ENCODE peak calls at places on chromosomes 7 and 10, in four cellular contexts. P, K, U and L are unnamed samples.
A peak's percentile ranks its signal among the peaks of the same experiment; 100 is the strongest.

GRCh38 chr10:62084434-62084833 is 182.9 kb downstream of the ARID5B start:
- DNase-seq in P (no peak), U (no peak), K (no peak), L (no peak)

GRCh38 chr7:147474862-147475261 is 1115.7 kb upstream of the C7orf33 start:
- DNase-seq in U (no peak), K (no peak), P (no peak), L (no peak)

GRCh38 chr7:135759537-135759936 is 10.9 kb upstream of the FAM180A start:
- DNase-seq in U (no peak), P (no peak), K (no peak), L (no peak)

GRCh38 chr7:49822862-49823261 is 49.4 kb downstream of the VWC2 start:
- DNase-seq in P (no peak), U (no peak), K (no peak), L (no peak)

GRCh38 chr7:47559306-47560220 is 22.3 kb downstream of the TNS3 start:
- DNase-seq in U (no peak), P (no peak), K (no peak), L (no peak)

GRCh38 chr7:50418526-50418925 is 31.6 kb downstream of the FIGNL1 start:
- DNase-seq in K (no peak), P (no peak), U (no peak), L (no peak)

GRCh38 chr10:8615118-8615517 is 560.6 kb downstream of the GATA3 start:
- DNase-seq in K (no peak), U (no peak), P (no peak), L (no peak)

GRCh38 chr10:17214486-17214885 is 13.0 kb upstream of the TRDMT1 start:
- DNase-seq in U (no peak), P (no peak), K (no peak), L (no peak)

GRCh38 chr7:82017334-82017943 is 247.6 kb upstream of the HGF start:
- DNase-seq in P (no peak), K (peak; percentile 32), U (no peak), L (peak; percentile 54)

GRCh38 chr7:139358541-139359365 is 941 bp upstream of the LUC7L2 start:
- DNase-seq in K (peak; percentile 21), U (peak; percentile 43), P (no peak), L (peak; percentile 72)

GRCh38 chr10:119365773-119366640 is 158.6 kb downstream of the GRK5 start:
- DNase-seq in P (no peak), U (no peak), K (no peak), L (no peak)

GRCh38 chr7:96187735-96188622 is 133.9 kb downstream of the SLC25A13 start:
- DNase-seq in P (no peak), U (no peak), K (no peak), L (no peak)

GRCh38 chr10:66257801-66258200 is 668.0 kb upstream of the LRRTM3 start:
- DNase-seq in U (no peak), P (no peak), K (no peak), L (no peak)

GRCh38 chr10:11082551-11082950 is 64.9 kb downstream of the CELF2 start:
- DNase-seq in U (no peak), K (no peak), P (no peak), L (no peak)

GRCh38 chr10:8039323-8039922 is 15.1 kb upstream of the GATA3 start:
- DNase-seq in P (no peak), U (no peak), K (no peak), L (no peak)

GRCh38 chr7:23938937-23939552 is 229.0 kb downstream of the STK31 start:
- DNase-seq in K (peak; percentile 20), U (peak; percentile 27), P (no peak), L (peak; percentile 54)

GRCh38 chr10:109946680-109947446 is 23.6 kb upstream of the XPNPEP1 start:
- DNase-seq in K (no peak), U (no peak), P (no peak), L (no peak)

DNA sequence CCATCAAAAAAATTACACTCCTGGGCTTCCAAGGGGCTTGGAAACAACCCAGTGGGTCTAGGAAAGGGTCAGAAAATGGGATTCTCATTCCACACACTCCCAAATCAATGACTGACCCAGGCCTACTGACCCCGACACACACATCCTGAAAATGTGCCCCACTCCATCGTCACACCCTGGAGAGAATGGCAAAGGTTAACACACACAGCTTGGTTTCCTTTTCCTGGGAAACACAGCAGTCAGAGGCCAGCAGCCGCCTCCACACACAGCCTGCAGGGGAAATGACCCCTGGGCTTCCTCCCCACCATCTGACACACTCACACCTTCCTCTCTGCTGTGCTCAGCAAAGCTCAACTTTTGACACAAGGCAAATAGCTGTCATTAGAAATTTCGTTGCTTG is 42.9 kb downstream of the SH3PXD2A start:
- DNase-seq in U (no peak), P (no peak), K (no peak), L (no peak)
- TF ChIP-seq MAX in U (no peak), P (no peak), K (no peak), L (no peak)

DNA sequence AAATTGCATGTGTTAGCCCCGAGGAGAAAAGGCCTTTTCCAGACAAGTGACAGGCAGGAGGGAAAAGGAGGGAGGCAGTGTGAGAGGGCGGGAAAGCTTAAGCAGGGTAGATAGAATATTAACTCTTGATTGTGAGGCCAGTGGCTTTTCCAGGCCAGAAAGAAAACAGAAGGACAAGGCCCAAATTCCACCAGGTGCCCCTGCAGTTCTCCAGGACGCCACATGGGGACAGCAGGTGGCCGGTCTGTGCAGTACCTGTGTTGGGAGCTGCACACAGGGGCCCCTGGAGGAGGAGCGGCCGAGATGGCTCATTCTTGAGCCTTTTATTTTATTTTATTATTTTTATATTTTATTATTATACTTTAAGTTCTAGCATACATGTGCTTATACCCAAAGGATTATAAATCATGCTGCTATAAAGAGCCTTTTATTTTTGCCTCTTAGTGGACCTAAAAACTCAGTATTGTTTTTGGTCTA is 141.3 kb upstream of the KLF14 start:
- DNase-seq in P (peak; percentile 86), U (peak; percentile 87), K (peak; percentile 75), L (peak; percentile 49)
- TF ChIP-seq MAX in P (no peak), U (no peak), K (no peak), L (no peak)

GRCh38 chr10:84415539-84416244 is 87.3 kb downstream of the CCSER2 start:
- DNase-seq in K (no peak), U (no peak), P (no peak), L (peak; percentile 12)
- TF ChIP-seq MAX in K (no peak), U (no peak), P (no peak), L (no peak)

DNA sequence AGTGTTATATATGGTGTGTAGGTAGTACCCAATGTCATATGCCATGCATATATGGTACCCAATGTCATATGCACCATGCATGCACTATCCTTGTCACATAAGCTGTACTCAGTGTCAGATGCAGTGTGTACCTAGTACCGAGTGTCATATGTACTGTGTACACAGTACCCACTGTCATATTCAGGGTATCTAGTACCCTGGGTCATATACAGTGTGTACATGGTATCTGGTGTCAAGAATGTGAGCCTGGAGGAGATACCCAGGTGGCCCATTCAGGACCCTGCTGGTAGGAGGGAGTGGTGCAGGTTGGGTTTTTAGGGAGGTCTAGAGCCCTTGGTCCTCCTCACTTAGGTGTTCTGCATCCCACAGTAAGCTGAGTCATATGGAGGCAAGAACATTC is 1.8 kb downstream of the ZMYND11 start:
- DNase-seq in U (peak; percentile 35), P (peak; percentile 57), K (peak; percentile 67), L (peak; percentile 59)
- TF ChIP-seq MAX in U (no peak), P (no peak), K (no peak), L (no peak)

GRCh38 chr7:100142461-100142860 is 6.3 kb upstream of the LAMTOR4 start:
- DNase-seq in K (no peak), P (no peak), U (no peak), L (no peak)

GRCh38 chr7:100132126-100132525 is 5.4 kb downstream of the MBLAC1 start:
- DNase-seq in K (no peak), U (no peak), P (no peak), L (no peak)

GRCh38 chr7:100141554-100141949 is 7.2 kb upstream of the LAMTOR4 start:
- DNase-seq in P (no peak), U (no peak), K (no peak), L (peak; percentile 65)

GRCh38 chr7:100132697-100133137 is 6.0 kb downstream of the MBLAC1 start:
- DNase-seq in K (peak; percentile 86), U (peak; percentile 86), P (peak; percentile 81), L (peak; percentile 83)

GRCh38 chr7:100137851-100138760 is 10.6 kb upstream of the LAMTOR4 start:
- DNase-seq in K (no peak), P (no peak), U (no peak), L (no peak)
- TF ChIP-seq MAX in K (no peak), P (no peak), U (no peak), L (no peak)

GRCh38 chr10:1120761-1121160 is 64.6 kb downstream of the WDR37 start:
- DNase-seq in U (no peak), K (no peak), P (peak; percentile 34), L (no peak)
- TF ChIP-seq MAX in U (no peak), K (no peak), P (no peak), L (no peak)